ENCODE peak calls at places on chromosomes 12 and 14, in ten cellular contexts. One of them, this sample, is unnamed.

GRCh38 chr12:109389146-109389545 is 41.4 kb downstream of the MYO1H start:
- ATAC-seq in left colon: no peak
- ATAC-seq in Right ventricle myocardium superior: no peak
- ATAC-seq in sciatic nerve: no peak
- ATAC-seq in gastrocnemius medialis: no peak
- ATAC-seq in heart right ventricle: no peak
- ATAC-seq in right cardiac atrium: no peak
- ATAC-seq in activated T-cell treated with anti-CD3 and anti-CD28 coated beads, Interleukin-2, amount 50 U/mL, for 72 hours: no peak
- ATAC-seq in natural killer cell: peak
- ATAC-seq in HCT116: no peak
- ATAC-seq in this sample: no peak

GRCh38 chr12:53336137-53336785 is at the start of gene SP7:
- ATAC-seq in left colon: no peak
- ATAC-seq in Right ventricle myocardium superior: no peak
- ATAC-seq in sciatic nerve: no peak
- ATAC-seq in gastrocnemius medialis: no peak
- ATAC-seq in heart right ventricle: no peak
- ATAC-seq in right cardiac atrium: no peak
- ATAC-seq in activated T-cell treated with anti-CD3 and anti-CD28 coated beads, Interleukin-2, amount 50 U/mL, for 72 hours: peak
- ATAC-seq in natural killer cell: no peak
- ATAC-seq in HCT116: peak
- ATAC-seq in this sample: peak

GRCh38 chr14:75267141-75267601 is 11.5 kb upstream of the FOS start:
- ATAC-seq in left colon: no peak
- ATAC-seq in Right ventricle myocardium superior: peak
- ATAC-seq in sciatic nerve: peak
- ATAC-seq in gastrocnemius medialis: peak
- ATAC-seq in heart right ventricle: no peak
- ATAC-seq in right cardiac atrium: peak
- ATAC-seq in activated T-cell treated with anti-CD3 and anti-CD28 coated beads, Interleukin-2, amount 50 U/mL, for 72 hours: no peak
- ATAC-seq in natural killer cell: no peak
- ATAC-seq in HCT116: no peak
- ATAC-seq in this sample: no peak

GRCh38 chr14:73227812-73228781 is 9.2 kb upstream of the PAPLN start:
- ATAC-seq in left colon: peak
- ATAC-seq in Right ventricle myocardium superior: peak
- ATAC-seq in sciatic nerve: peak
- ATAC-seq in gastrocnemius medialis: peak
- ATAC-seq in heart right ventricle: peak
- ATAC-seq in right cardiac atrium: peak
- ATAC-seq in activated T-cell treated with anti-CD3 and anti-CD28 coated beads, Interleukin-2, amount 50 U/mL, for 72 hours: no peak
- ATAC-seq in natural killer cell: no peak
- ATAC-seq in HCT116: no peak
- ATAC-seq in this sample: peak

GRCh38 chr12:9072481-9073038 is 43.2 kb downstream of the A2M start:
- ATAC-seq in left colon: no peak
- ATAC-seq in Right ventricle myocardium superior: no peak
- ATAC-seq in sciatic nerve: no peak
- ATAC-seq in gastrocnemius medialis: no peak
- ATAC-seq in heart right ventricle: no peak
- ATAC-seq in right cardiac atrium: no peak
- ATAC-seq in activated T-cell treated with anti-CD3 and anti-CD28 coated beads, Interleukin-2, amount 50 U/mL, for 72 hours: no peak
- ATAC-seq in natural killer cell: no peak
- ATAC-seq in HCT116: no peak
- ATAC-seq in this sample: no peak

GRCh38 chr14:85532981-85533820 is 3.3 kb downstream of the FLRT2 start:
- ATAC-seq in left colon: no peak
- ATAC-seq in Right ventricle myocardium superior: peak
- ATAC-seq in sciatic nerve: peak
- ATAC-seq in gastrocnemius medialis: peak
- ATAC-seq in heart right ventricle: peak
- ATAC-seq in right cardiac atrium: peak
- ATAC-seq in activated T-cell treated with anti-CD3 and anti-CD28 coated beads, Interleukin-2, amount 50 U/mL, for 72 hours: no peak
- ATAC-seq in natural killer cell: no peak
- ATAC-seq in HCT116: no peak
- ATAC-seq in this sample: peak

GRCh38 chr14:38205949-38206665 is 1.6 kb upstream of the SSTR1 start:
- ATAC-seq in left colon: no peak
- ATAC-seq in Right ventricle myocardium superior: no peak
- ATAC-seq in sciatic nerve: no peak
- ATAC-seq in gastrocnemius medialis: no peak
- ATAC-seq in heart right ventricle: no peak
- ATAC-seq in right cardiac atrium: no peak
- ATAC-seq in activated T-cell treated with anti-CD3 and anti-CD28 coated beads, Interleukin-2, amount 50 U/mL, for 72 hours: no peak
- ATAC-seq in natural killer cell: no peak
- ATAC-seq in HCT116: no peak
- ATAC-seq in this sample: no peak

GRCh38 chr12:2092890-2093289 is 40.1 kb downstream of the CACNA1C start:
- ATAC-seq in left colon: no peak
- ATAC-seq in Right ventricle myocardium superior: peak
- ATAC-seq in sciatic nerve: no peak
- ATAC-seq in gastrocnemius medialis: peak
- ATAC-seq in heart right ventricle: peak
- ATAC-seq in right cardiac atrium: peak
- ATAC-seq in activated T-cell treated with anti-CD3 and anti-CD28 coated beads, Interleukin-2, amount 50 U/mL, for 72 hours: no peak
- ATAC-seq in natural killer cell: no peak
- ATAC-seq in HCT116: no peak
- ATAC-seq in this sample: no peak

GRCh38 chr14:22432348-22432976 is 156.6 kb downstream of the DAD1 start:
- ATAC-seq in left colon: peak
- ATAC-seq in Right ventricle myocardium superior: peak
- ATAC-seq in sciatic nerve: peak
- ATAC-seq in gastrocnemius medialis: peak
- ATAC-seq in heart right ventricle: peak
- ATAC-seq in right cardiac atrium: peak
- ATAC-seq in activated T-cell treated with anti-CD3 and anti-CD28 coated beads, Interleukin-2, amount 50 U/mL, for 72 hours: no peak
- ATAC-seq in natural killer cell: no peak
- ATAC-seq in HCT116: peak
- ATAC-seq in this sample: peak

GRCh38 chr12:129911437-129912049 is 7.7 kb upstream of the TMEM132D start:
- ATAC-seq in left colon: peak
- ATAC-seq in Right ventricle myocardium superior: peak
- ATAC-seq in sciatic nerve: no peak
- ATAC-seq in gastrocnemius medialis: no peak
- ATAC-seq in heart right ventricle: no peak
- ATAC-seq in right cardiac atrium: peak
- ATAC-seq in activated T-cell treated with anti-CD3 and anti-CD28 coated beads, Interleukin-2, amount 50 U/mL, for 72 hours: no peak
- ATAC-seq in natural killer cell: peak
- ATAC-seq in HCT116: no peak
- ATAC-seq in this sample: peak

This sample was measured in esophagus mucosa.